ENCODE peak calls at places on chromosomes 2 and 18, in seven cellular contexts. A, U, Z, R, S, O and V are unnamed samples.

GRCh38 chr2:146317959-146318358 is 1526.9 kb upstream of the ACVR2A start:
- DNase-seq in U (no peak), S (no peak), R (no peak), A (no peak), Z (no peak), O (no peak), V (no peak)

GRCh38 chr2:197846789-197847188 is 42.4 kb downstream of the PLCL1 start:
- DNase-seq in S (no peak), O (no peak), Z (no peak), R (no peak), A (no peak), U (no peak), V (no peak)

GRCh38 chr2:27431395-27431794 is 3.0 kb downstream of the NRBP1 start:
- DNase-seq in A (peak), Z (no peak), U (no peak), O (no peak), R (no peak), S (no peak), V (no peak)

GRCh38 chr2:217711236-217711635 is 291.6 kb downstream of the TNS1 start:
- DNase-seq in U (no peak), R (no peak), A (no peak), Z (no peak), S (no peak), O (no peak), V (peak)

GRCh38 chr2:121205321-121205942 is 79.6 kb downstream of the TFCP2L1 start:
- DNase-seq in R (peak), Z (peak), A (no peak), S (no peak), U (no peak), O (no peak), V (peak)

GRCh38 chr2:237322564-237322963 is 91.4 kb downstream of the COL6A3 start:
- DNase-seq in U (no peak), A (no peak), O (no peak), S (no peak), Z (no peak), R (no peak), V (no peak)

GRCh38 chr2:11784747-11785610 is 38.5 kb downstream of the LPIN1 start:
- DNase-seq in A (peak), S (peak), U (peak), R (peak), O (peak), Z (no peak), V (peak)

GRCh38 chr2:52776571-52776970 is 991.0 kb upstream of the CHAC2 start:
- DNase-seq in U (no peak), R (no peak), O (no peak), S (no peak), Z (no peak), A (no peak), V (no peak)

GRCh38 chr2:224146356-224147160 is 107.5 kb upstream of the SERPINE2 start:
- DNase-seq in Z (no peak), S (no peak), O (no peak), A (no peak), R (no peak), U (no peak), V (no peak)

GRCh38 chr2:218229851-218230250 is 12.9 kb downstream of the ARPC2 start:
- DNase-seq in A (no peak), O (no peak), Z (no peak), S (no peak), R (no peak), U (no peak), V (no peak)

GRCh38 chr2:102301867-102302362 is 9.4 kb upstream of the IL1RL1 start:
- DNase-seq in U (no peak), S (peak), A (peak), Z (no peak), O (no peak), R (no peak), V (peak)

GRCh38 chr2:41668529-41668928 is 379.3 kb upstream of the PKDCC start:
- DNase-seq in S (no peak), Z (no peak), R (no peak), A (no peak), O (no peak), U (no peak), V (no peak)

GRCh38 chr18:27750014-27750413 is 426.9 kb downstream of the CDH2 start:
- DNase-seq in S (no peak), Z (peak), U (no peak), A (no peak), R (peak), O (no peak), V (peak)

GRCh38 chr2:10267036-10267435 is 35.7 kb upstream of the HPCAL1 start:
- DNase-seq in R (no peak), S (no peak), U (no peak), A (no peak), Z (no peak), O (no peak), V (no peak)

GRCh38 chr18:79949571-79950439 is 1.6 kb downstream of the SLC66A2 start:
- DNase-seq in A (no peak), Z (no peak), U (peak), S (no peak), R (peak), O (no peak), V (no peak)

GRCh38 chr2:232988444-232988843 is 24.6 kb downstream of the NGEF start:
- DNase-seq in U (peak), S (no peak), O (no peak), R (no peak), A (no peak), Z (no peak), V (no peak)

GRCh38 chr2:168928113-168928823 is 27.2 kb downstream of the G6PC2 start:
- DNase-seq in Z (no peak), A (no peak), S (no peak), U (no peak), O (no peak), R (no peak), V (no peak)

GRCh38 chr2:107380912-107381311 is 445.8 kb upstream of the RGPD4 start:
- DNase-seq in S (no peak), Z (no peak), O (no peak), A (no peak), U (no peak), R (no peak), V (no peak)

GRCh38 chr18:21129586-21130216 is 18.1 kb upstream of the ROCK1 start:
- DNase-seq in Z (no peak), O (no peak), R (no peak), S (no peak), A (no peak), U (no peak), V (no peak)

GRCh38 chr2:200862532-200863000 is 1.9 kb downstream of the CLK1 start:
- DNase-seq in O (no peak), U (peak), A (peak), Z (no peak), S (peak), R (peak), V (peak)

GRCh38 chr2:240411261-240412160 is 24.0 kb upstream of the GPC1 start:
- DNase-seq in S (no peak), U (peak), A (no peak), Z (no peak), O (no peak), R (no peak), V (no peak)

GRCh38 chr2:204705243-204705971 is 160.1 kb downstream of the PARD3B start:
- DNase-seq in O (no peak), U (no peak), R (no peak), Z (no peak), S (no peak), A (no peak), V (no peak)

GRCh38 chr2:56195563-56195962 is 11.8 kb downstream of the CCDC85A start:
- DNase-seq in O (no peak), Z (no peak), A (no peak), S (no peak), R (no peak), U (no peak), V (no peak)

GRCh38 chr2:178858896-178859628 is 51.8 kb upstream of the TTN start:
- DNase-seq in U (no peak), Z (no peak), R (no peak), O (no peak), A (no peak), S (no peak), V (no peak)

GRCh38 chr2:137007905-137008399 is 242.6 kb downstream of the THSD7B start:
- DNase-seq in S (no peak), U (no peak), A (no peak), Z (no peak), R (no peak), O (no peak), V (no peak)

GRCh38 chr2:238988105-238988504 is 140.2 kb downstream of the TWIST2 start:
- DNase-seq in O (no peak), Z (no peak), U (no peak), S (no peak), R (no peak), A (no peak), V (no peak)

GRCh38 chr18:50268022-50268747 is 1.9 kb upstream of the CFAP53 start:
- DNase-seq in A (peak), O (peak), S (peak), R (peak), U (peak), Z (no peak), V (no peak)

GRCh38 chr2:173955004-173955403 is 10.2 kb downstream of the SP3 start:
- DNase-seq in O (no peak), A (no peak), R (no peak), Z (no peak), U (no peak), S (no peak), V (no peak)

GRCh38 chr2:128416781-128417180 is 98.1 kb upstream of the HS6ST1 start:
- DNase-seq in S (no peak), O (no peak), A (no peak), R (no peak), Z (no peak), U (no peak), V (no peak)

GRCh38 chr18:56475250-56475649 is 163.1 kb downstream of the TXNL1 start:
- DNase-seq in A (no peak), U (no peak), O (no peak), S (no peak), Z (no peak), R (no peak), V (no peak)